ENCODE peak calls at places on chromosome 6, in eight cellular contexts. A is stomach, Y is right cardiac atrium, M is Peyer's patch, B is A549, P is endothelial cell of umbilical vein, K is WERI-Rb-1, C is right atrium auricular region. R is an unnamed sample.

GRCh38 chr6:81895511-81896185 is 143.2 kb upstream of the TENT5A start:
- DNase-seq in A (no peak), P (peak), C (no peak), K (no peak), B (no peak), M (no peak), Y (no peak), R (no peak)

GRCh38 chr6:126696921-126697693 is 357.2 kb downstream of the CENPW start:
- DNase-seq in P (no peak), B (no peak), M (no peak), K (no peak), A (no peak), Y (no peak), C (no peak), R (no peak)

GRCh38 chr6:160972111-160972510 is 19.5 kb upstream of the MAP3K4 start:
- DNase-seq in M (no peak), A (no peak), C (no peak), B (no peak), K (no peak), Y (no peak), P (no peak), R (no peak)

GRCh38 chr6:80690611-80691090 is 584.2 kb downstream of the BCKDHB start:
- DNase-seq in B (no peak), Y (no peak), C (no peak), K (no peak), P (no peak), M (no peak), A (no peak), R (no peak)

GRCh38 chr6:1242439-1242838 is 69.5 kb upstream of the FOXQ1 start:
- DNase-seq in P (no peak), C (no peak), M (no peak), Y (no peak), B (no peak), K (no peak), A (no peak), R (no peak)

GRCh38 chr6:54020311-54020710 is 90.9 kb upstream of the MLIP start:
- DNase-seq in A (no peak), C (no peak), B (no peak), P (peak), M (no peak), Y (no peak), K (no peak), R (no peak)

GRCh38 chr6:57048577-57048976 is 2.1 kb downstream of the KIAA1586 start:
- DNase-seq in B (no peak), P (no peak), M (no peak), C (no peak), Y (no peak), K (no peak), A (no peak), R (no peak)

GRCh38 chr6:1043458-1043836 is 268.5 kb upstream of the FOXQ1 start:
- DNase-seq in C (no peak), M (no peak), P (no peak), A (no peak), Y (no peak), B (no peak), K (no peak), R (no peak)

GRCh38 chr6:45092135-45092534 is 236.0 kb upstream of the RUNX2 start:
- DNase-seq in M (no peak), B (no peak), Y (no peak), P (no peak), K (no peak), C (no peak), A (no peak), R (no peak)

GRCh38 chr6:138818496-138819194 is 22.8 kb downstream of the ECT2L start:
- DNase-seq in P (peak), C (no peak), B (no peak), M (no peak), Y (no peak), A (no peak), K (no peak), R (no peak)

GRCh38 chr6:37319856-37320255 is 33.9 kb upstream of the RNF8 start:
- DNase-seq in Y (no peak), A (no peak), B (no peak), M (no peak), C (no peak), K (no peak), P (no peak), R (no peak)

GRCh38 chr6:54621285-54621684 is 225.3 kb upstream of the FAM83B start:
- DNase-seq in K (peak), B (peak), Y (no peak), A (no peak), P (no peak), C (no peak), M (no peak), R (no peak)

GRCh38 chr6:110590821-110591351 is 114.5 kb upstream of the SLC22A16 start:
- DNase-seq in A (no peak), M (no peak), P (no peak), K (no peak), C (no peak), B (no peak), Y (no peak), R (no peak)

GRCh38 chr6:3663081-3663480 is 88.4 kb downstream of the PXDC1 start:
- DNase-seq in K (no peak), Y (no peak), P (no peak), A (no peak), B (no peak), M (no peak), C (no peak), R (no peak)

GRCh38 chr6:37038297-37039198 is 33.1 kb downstream of the FGD2 start:
- DNase-seq in Y (peak), C (peak), A (peak), K (no peak), P (no peak), B (no peak), M (no peak), R (no peak)

GRCh38 chr6:99276747-99277146 is 72.7 kb downstream of the FAXC start:
- DNase-seq in M (no peak), A (no peak), Y (no peak), B (no peak), C (no peak), K (no peak), P (no peak), R (no peak)

GRCh38 chr6:131819507-131820228 is 11.8 kb downstream of the ENPP1 start:
- DNase-seq in B (no peak), P (no peak), C (no peak), Y (no peak), K (no peak), M (no peak), A (no peak), R (no peak)

GRCh38 chr6:35449287-35449881 is 2.8 kb upstream of the FANCE start:
- DNase-seq in P (peak), C (no peak), B (peak), M (peak), K (no peak), A (peak), Y (no peak), R (no peak)

GRCh38 chr6:35191899-35192298 is 21.9 kb upstream of the SCUBE3 start:
- DNase-seq in C (no peak), K (no peak), P (no peak), A (no peak), B (no peak), M (no peak), Y (no peak), R (no peak)

GRCh38 chr6:3585320-3585935 is 128.6 kb upstream of the SLC22A23 start:
- DNase-seq in B (peak), M (no peak), P (peak), A (no peak), C (no peak), K (no peak), Y (no peak), R (no peak)

GRCh38 chr6:122730775-122731386 is 48.6 kb upstream of the FABP7 start:
- DNase-seq in P (peak), B (peak), A (no peak), Y (no peak), K (no peak), C (no peak), M (no peak), R (no peak)

GRCh38 chr6:3943373-3943772 is 94.2 kb downstream of the FAM50B start:
- DNase-seq in M (no peak), A (no peak), B (no peak), P (peak), K (no peak), C (no peak), Y (peak), R (no peak)

GRCh38 chr6:52371656-52372151 is 9.8 kb downstream of the PAQR8 start:
- DNase-seq in K (no peak), B (no peak), M (no peak), P (no peak), Y (no peak), A (no peak), C (no peak), R (no peak)

GRCh38 chr6:37643851-37644672 is 53.6 kb downstream of the MDGA1 start:
- DNase-seq in P (no peak), Y (no peak), K (no peak), B (no peak), M (no peak), A (no peak), C (no peak), R (no peak)

GRCh38 chr6:166582258-166582657 is 4.2 kb downstream of the RAMACL start:
- DNase-seq in K (no peak), P (no peak), Y (no peak), C (no peak), M (no peak), A (no peak), B (no peak), R (no peak)

GRCh38 chr6:39812853-39813533 is 20.8 kb downstream of the DAAM2 start:
- DNase-seq in A (no peak), K (peak), M (no peak), P (no peak), B (no peak), C (no peak), Y (no peak), R (no peak)

GRCh38 chr6:158284340-158285210 is 27.7 kb upstream of the TULP4 start:
- DNase-seq in A (no peak), C (no peak), M (no peak), Y (peak), B (peak), K (peak), P (no peak), R (no peak)

GRCh38 chr6:124463271-124463670 is 499.0 kb upstream of the RNF217 start:
- DNase-seq in C (no peak), K (no peak), B (no peak), M (no peak), A (no peak), Y (no peak), P (no peak), R (no peak)

GRCh38 chr6:34981951-34982350 is 92.9 kb downstream of the ANKS1A start:
- DNase-seq in Y (no peak), M (no peak), P (no peak), C (no peak), A (no peak), B (peak), K (no peak), R (no peak)

GRCh38 chr6:33174784-33175183 is 17.5 kb downstream of the COL11A2 start:
- DNase-seq in K (no peak), P (no peak), A (no peak), M (no peak), B (no peak), C (no peak), Y (no peak), R (no peak)

DNA sequence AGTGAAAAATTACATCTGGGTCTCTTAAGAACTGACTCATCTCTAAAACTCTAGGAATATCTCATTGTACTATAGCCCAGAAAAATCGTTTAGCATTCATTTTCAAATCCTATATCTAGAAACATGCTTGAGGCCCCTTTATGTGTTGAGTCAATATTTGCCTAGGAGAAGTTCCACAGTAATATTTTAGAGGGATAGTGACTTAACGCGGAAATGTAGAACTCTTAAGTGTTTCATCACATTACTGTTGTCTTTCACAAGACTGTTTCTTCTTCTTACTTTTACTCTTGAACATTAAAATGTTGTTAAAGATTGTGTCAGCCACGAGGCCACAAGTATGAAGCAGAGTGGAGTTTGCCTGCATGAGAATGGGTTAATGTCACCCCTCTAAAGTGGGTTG is 23.0 kb upstream of the MYLIP start:
- DNase-seq in A (no peak), P (no peak), C (no peak), K (no peak), M (no peak), B (no peak), Y (no peak), R (no peak)
- H3K27ac ChIP-seq in A (no peak), P (no peak), C (no peak), K (no peak), M (no peak), B (no peak), Y (no peak), R (no peak)

DNA sequence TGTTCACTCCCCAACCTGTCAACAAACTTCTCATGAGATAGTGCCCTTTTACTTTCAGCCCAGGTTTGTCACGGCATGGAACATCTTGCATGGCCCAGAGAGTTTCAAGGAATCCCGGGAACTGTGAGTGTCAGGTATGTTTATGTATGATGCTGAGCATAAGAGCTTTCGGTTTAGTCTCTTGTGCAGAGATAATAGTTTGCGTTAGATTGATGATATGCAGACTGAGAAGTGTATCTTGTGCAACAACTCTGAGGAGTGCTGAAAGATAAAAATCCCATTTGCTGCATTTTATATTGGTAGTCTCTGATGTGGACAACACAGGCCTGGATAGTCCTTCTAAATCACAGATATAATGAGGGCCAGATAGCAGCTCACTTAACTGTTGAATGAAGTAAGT is 99.0 kb downstream of the TBX18 start:
- DNase-seq in P (no peak), K (no peak), M (no peak), Y (no peak), B (no peak), A (no peak), C (no peak), R (no peak)
- H3K4me3 ChIP-seq in P (no peak), K (no peak), M (no peak), Y (no peak), B (no peak), A (no peak), C (no peak), R (no peak)

DNA sequence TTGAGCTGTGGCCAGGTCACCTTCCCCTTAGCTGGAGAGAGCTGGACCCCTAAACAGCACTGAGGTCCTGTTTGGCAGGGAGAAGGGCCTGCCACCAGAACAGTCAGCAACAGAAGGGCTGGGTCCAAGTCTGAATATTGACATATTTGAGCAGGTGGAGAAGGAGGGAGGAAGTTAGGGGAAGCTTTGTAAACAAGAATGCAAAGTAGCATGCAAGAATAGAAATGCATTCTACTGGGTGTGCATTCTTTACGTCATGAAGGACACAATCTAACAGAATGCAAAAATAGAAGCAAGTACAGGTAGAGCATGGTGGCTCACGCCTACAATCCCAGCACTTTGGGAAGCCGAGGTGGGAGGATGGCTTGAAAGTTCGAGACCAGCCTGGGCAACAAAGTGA is 100.5 kb downstream of the QRSL1 start:
- DNase-seq in P (no peak), C (no peak), Y (no peak), K (no peak), B (no peak), M (no peak), A (no peak), R (no peak)
- H3K27ac ChIP-seq in P (no peak), C (no peak), Y (no peak), K (no peak), B (peak), M (no peak), A (peak), R (no peak)

GRCh38 chr6:106880952-106881351 is 93.6 kb downstream of the CD24 start:
- DNase-seq in M (no peak), C (no peak), B (no peak), A (no peak), Y (no peak), P (no peak), K (no peak), R (no peak)

GRCh38 chr6:106870824-106871300 is 103.7 kb downstream of the CD24 start:
- DNase-seq in K (no peak), C (no peak), Y (no peak), M (no peak), P (no peak), B (peak), A (peak), R (no peak)

GRCh38 chr6:106872044-106872443 is 102.5 kb downstream of the CD24 start:
- DNase-seq in P (no peak), B (no peak), A (no peak), K (no peak), C (no peak), Y (no peak), M (no peak), R (no peak)

GRCh38 chr6:106874481-106874880 is 100.0 kb downstream of the CD24 start:
- DNase-seq in K (no peak), M (no peak), P (no peak), A (no peak), Y (no peak), B (no peak), C (no peak), R (no peak)

GRCh38 chr6:106875782-106876321 is 98.7 kb downstream of the CD24 start:
- DNase-seq in A (no peak), K (no peak), C (no peak), Y (no peak), P (no peak), B (no peak), M (no peak), R (no peak)
- H3K4me3 ChIP-seq in A (no peak), K (no peak), C (no peak), Y (no peak), P (no peak), B (no peak), M (no peak), R (no peak)

DNA sequence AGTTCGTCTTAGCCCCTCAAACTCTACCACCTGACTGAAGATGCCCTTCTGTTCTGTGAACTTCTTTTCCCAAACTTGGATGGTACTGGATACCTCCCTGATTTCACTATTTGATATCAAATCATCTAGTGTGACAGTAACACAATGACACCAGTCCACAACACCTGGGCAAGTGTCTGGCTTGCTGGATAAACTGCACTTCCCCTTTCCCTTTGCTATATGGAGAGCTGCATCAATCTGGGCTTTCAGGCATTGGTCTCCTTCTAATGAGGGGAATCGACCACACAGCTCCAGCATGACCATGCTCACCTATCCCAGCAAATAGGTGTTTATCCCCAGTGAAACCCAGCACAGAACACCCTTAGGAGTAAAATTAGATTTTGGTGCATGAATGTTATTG is 3.1 kb downstream of the F13A1 start:
- DNase-seq in C (no peak), P (no peak), Y (no peak), B (no peak), K (no peak), A (no peak), M (no peak), R (no peak)
- H3K27ac ChIP-seq in C (no peak), P (no peak), Y (no peak), B (no peak), K (no peak), A (no peak), M (no peak), R (no peak)

DNA sequence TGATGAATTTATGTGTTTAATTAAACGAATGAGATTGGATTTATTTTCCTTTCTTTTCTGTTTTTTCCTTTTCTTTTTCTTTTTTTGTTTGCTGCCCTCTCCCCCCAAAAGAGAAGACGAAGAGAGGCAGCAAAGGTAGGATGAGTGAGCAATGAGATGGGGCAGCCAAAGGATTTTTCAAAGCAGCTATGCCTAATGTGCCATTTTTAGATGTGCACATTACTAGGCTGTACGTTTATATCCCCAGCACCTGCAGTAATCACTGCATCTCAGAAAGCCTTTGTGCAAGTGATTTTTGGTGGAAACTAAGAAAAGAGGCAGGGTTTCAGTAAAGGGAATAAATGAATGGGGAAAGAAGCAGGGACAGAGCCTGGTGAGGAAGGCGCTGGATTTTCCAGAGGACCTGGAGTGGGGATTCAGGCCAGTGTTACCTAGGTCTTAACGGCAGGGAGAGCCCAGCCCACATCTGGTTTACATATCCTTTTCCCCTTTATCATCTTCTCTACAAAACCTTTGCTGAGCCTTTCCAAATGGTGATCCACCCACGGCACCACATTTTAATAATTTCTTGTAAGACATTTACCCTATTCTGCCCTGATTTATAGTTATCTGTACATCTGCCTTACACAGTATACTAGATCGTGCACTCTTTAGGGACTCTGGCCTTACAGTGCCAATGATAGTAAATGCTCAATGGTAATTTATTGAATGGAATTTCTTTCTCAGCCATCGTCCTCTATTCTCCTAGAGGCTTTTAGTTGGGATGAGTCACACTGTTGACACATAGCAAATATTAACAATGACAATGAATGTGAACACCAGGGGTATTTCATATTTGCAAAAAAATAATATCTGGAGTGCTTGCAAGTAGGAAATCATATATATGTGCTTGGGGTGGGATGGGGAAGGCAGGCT is 38.3 kb upstream of the ATXN1 start:
- DNase-seq in B (peak), M (no peak), P (peak), A (no peak), Y (no peak), C (no peak), K (no peak), R (no peak)
- H3K4me3 ChIP-seq in B (no peak), M (no peak), P (no peak), A (no peak), Y (no peak), C (no peak), K (no peak), R (no peak)

GRCh38 chr6:142331075-142331551 is 29.3 kb downstream of the ADGRG6 start:
- DNase-seq in K (no peak), A (no peak), C (no peak), M (no peak), B (no peak), Y (no peak), P (peak), R (no peak)
- H3K27ac ChIP-seq in K (no peak), A (no peak), C (no peak), M (no peak), B (peak), Y (no peak), P (peak), R (no peak)

DNA sequence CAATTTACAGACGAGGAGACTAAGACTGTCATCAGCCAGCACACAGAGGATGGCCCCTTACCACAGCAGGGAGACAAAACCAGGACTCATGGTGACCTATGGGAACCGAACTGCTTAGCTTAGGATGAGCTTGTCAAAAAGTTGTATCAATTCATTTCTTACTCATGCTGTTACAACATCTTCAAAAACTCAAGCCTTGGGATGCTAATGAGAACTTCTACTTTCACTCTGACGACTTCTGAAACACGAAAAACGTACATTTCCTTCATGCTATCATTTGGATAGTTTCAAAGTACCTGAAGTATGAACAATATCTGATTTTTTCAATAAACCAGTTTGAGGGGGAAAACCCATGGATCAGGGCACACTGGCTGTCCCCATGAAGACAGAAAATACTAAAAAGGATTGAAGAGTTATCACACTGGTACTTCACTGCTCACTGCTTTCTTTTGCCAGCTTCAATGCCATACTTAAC is 31.9 kb downstream of the HIVEP2 start:
- DNase-seq in B (no peak), A (no peak), P (no peak), K (no peak), C (no peak), Y (no peak), M (no peak), R (no peak)
- H3K4me3 ChIP-seq in B (no peak), A (no peak), P (no peak), K (no peak), C (no peak), Y (no peak), M (no peak), R (no peak)

R was measured in lung.